ENCODE peak calls at places on chromosome 17, in nine cellular contexts. One of them, this sample, is unnamed.

GRCh38 chr17:48445248-48445620 is 15.2 kb upstream of the SKAP1 start:
- DNase-seq in CD4-positive, alpha-beta T cell: no peak
- DNase-seq in pancreas: no peak
- DNase-seq in AG10803: no peak
- DNase-seq in cardiac fibroblast: no peak
- DNase-seq in sigmoid colon: no peak
- DNase-seq in heart left ventricle: no peak
- DNase-seq in OCI-LY7: no peak
- DNase-seq in choroid plexus epithelial cell: no peak
- DNase-seq in this sample: no peak

GRCh38 chr17:1211287-1211686 is 31.5 kb upstream of the ABR start:
- DNase-seq in CD4-positive, alpha-beta T cell: no peak
- DNase-seq in pancreas: no peak
- DNase-seq in AG10803: no peak
- DNase-seq in cardiac fibroblast: no peak
- DNase-seq in sigmoid colon: no peak
- DNase-seq in heart left ventricle: no peak
- DNase-seq in OCI-LY7: no peak
- DNase-seq in choroid plexus epithelial cell: no peak
- DNase-seq in this sample: no peak

GRCh38 chr17:2085648-2085949 is 30.7 kb downstream of the HIC1 start:
- DNase-seq in CD4-positive, alpha-beta T cell: no peak
- DNase-seq in pancreas: no peak
- DNase-seq in AG10803: peak
- DNase-seq in cardiac fibroblast: peak
- DNase-seq in sigmoid colon: peak
- DNase-seq in heart left ventricle: no peak
- DNase-seq in OCI-LY7: no peak
- DNase-seq in choroid plexus epithelial cell: peak
- DNase-seq in this sample: no peak

GRCh38 chr17:44804301-44805061 is 25.6 kb downstream of the GJC1 start:
- DNase-seq in CD4-positive, alpha-beta T cell: no peak
- DNase-seq in pancreas: no peak
- DNase-seq in AG10803: no peak
- DNase-seq in cardiac fibroblast: peak
- DNase-seq in sigmoid colon: peak
- DNase-seq in heart left ventricle: no peak
- DNase-seq in OCI-LY7: no peak
- DNase-seq in choroid plexus epithelial cell: peak
- DNase-seq in this sample: no peak

GRCh38 chr17:14780116-14780515 is 479.2 kb downstream of the HS3ST3B1 start:
- DNase-seq in CD4-positive, alpha-beta T cell: no peak
- DNase-seq in pancreas: no peak
- DNase-seq in AG10803: no peak
- DNase-seq in cardiac fibroblast: no peak
- DNase-seq in sigmoid colon: no peak
- DNase-seq in heart left ventricle: no peak
- DNase-seq in OCI-LY7: no peak
- DNase-seq in choroid plexus epithelial cell: no peak
- DNase-seq in this sample: no peak

GRCh38 chr17:76304226-76305134 is 3.6 kb downstream of the QRICH2 start:
- DNase-seq in CD4-positive, alpha-beta T cell: no peak
- DNase-seq in pancreas: no peak
- DNase-seq in AG10803: no peak
- DNase-seq in cardiac fibroblast: no peak
- DNase-seq in sigmoid colon: peak
- DNase-seq in heart left ventricle: no peak
- DNase-seq in OCI-LY7: no peak
- DNase-seq in choroid plexus epithelial cell: no peak
- DNase-seq in this sample: no peak

GRCh38 chr17:51133365-51133764 is 12.7 kb upstream of the SPAG9 start:
- DNase-seq in CD4-positive, alpha-beta T cell: no peak
- DNase-seq in pancreas: no peak
- DNase-seq in AG10803: peak
- DNase-seq in cardiac fibroblast: no peak
- DNase-seq in sigmoid colon: no peak
- DNase-seq in heart left ventricle: no peak
- DNase-seq in OCI-LY7: no peak
- DNase-seq in choroid plexus epithelial cell: no peak
- DNase-seq in this sample: no peak

GRCh38 chr17:59558953-59559352 is 6.5 kb upstream of the DHX40 start:
- DNase-seq in CD4-positive, alpha-beta T cell: no peak
- DNase-seq in pancreas: no peak
- DNase-seq in AG10803: peak
- DNase-seq in cardiac fibroblast: peak
- DNase-seq in sigmoid colon: no peak
- DNase-seq in heart left ventricle: no peak
- DNase-seq in OCI-LY7: no peak
- DNase-seq in choroid plexus epithelial cell: peak
- DNase-seq in this sample: no peak

GRCh38 chr17:50783905-50784304 is 16.6 kb upstream of the ANKRD40CL start:
- DNase-seq in CD4-positive, alpha-beta T cell: no peak
- DNase-seq in pancreas: no peak
- DNase-seq in AG10803: no peak
- DNase-seq in cardiac fibroblast: no peak
- DNase-seq in sigmoid colon: no peak
- DNase-seq in heart left ventricle: no peak
- DNase-seq in OCI-LY7: no peak
- DNase-seq in choroid plexus epithelial cell: no peak
- DNase-seq in this sample: no peak

GRCh38 chr17:80730739-80731138 is 186.1 kb downstream of the RPTOR start:
- DNase-seq in CD4-positive, alpha-beta T cell: no peak
- DNase-seq in pancreas: no peak
- DNase-seq in AG10803: no peak
- DNase-seq in cardiac fibroblast: no peak
- DNase-seq in sigmoid colon: no peak
- DNase-seq in heart left ventricle: no peak
- DNase-seq in OCI-LY7: no peak
- DNase-seq in choroid plexus epithelial cell: no peak
- DNase-seq in this sample: no peak

GRCh38 chr17:71975331-71975801 is 145.5 kb upstream of the SOX9 start:
- DNase-seq in CD4-positive, alpha-beta T cell: no peak
- DNase-seq in pancreas: no peak
- DNase-seq in AG10803: peak
- DNase-seq in cardiac fibroblast: peak
- DNase-seq in sigmoid colon: peak
- DNase-seq in heart left ventricle: peak
- DNase-seq in OCI-LY7: no peak
- DNase-seq in choroid plexus epithelial cell: peak
- DNase-seq in this sample: no peak

GRCh38 chr17:57519199-57519598 is 225.9 kb downstream of the CCDC182 start:
- DNase-seq in CD4-positive, alpha-beta T cell: no peak
- DNase-seq in pancreas: no peak
- DNase-seq in AG10803: no peak
- DNase-seq in cardiac fibroblast: no peak
- DNase-seq in sigmoid colon: no peak
- DNase-seq in heart left ventricle: no peak
- DNase-seq in OCI-LY7: no peak
- DNase-seq in choroid plexus epithelial cell: no peak
- DNase-seq in this sample: no peak

GRCh38 chr17:10337976-10338375 is 34.8 kb downstream of the MYH13 start:
- DNase-seq in CD4-positive, alpha-beta T cell: no peak
- DNase-seq in pancreas: no peak
- DNase-seq in AG10803: peak
- DNase-seq in cardiac fibroblast: peak
- DNase-seq in sigmoid colon: no peak
- DNase-seq in heart left ventricle: no peak
- DNase-seq in OCI-LY7: no peak
- DNase-seq in choroid plexus epithelial cell: no peak
- DNase-seq in this sample: no peak

GRCh38 chr17:83156408-83156807 is 77.0 kb downstream of the METRNL start:
- DNase-seq in CD4-positive, alpha-beta T cell: no peak
- DNase-seq in pancreas: no peak
- DNase-seq in AG10803: no peak
- DNase-seq in cardiac fibroblast: no peak
- DNase-seq in sigmoid colon: peak
- DNase-seq in heart left ventricle: no peak
- DNase-seq in OCI-LY7: no peak
- DNase-seq in choroid plexus epithelial cell: no peak
- DNase-seq in this sample: no peak

GRCh38 chr17:82272495-82273326 is 789 bp downstream of the CSNK1D start:
- DNase-seq in CD4-positive, alpha-beta T cell: peak
- DNase-seq in pancreas: no peak
- DNase-seq in AG10803: no peak
- DNase-seq in cardiac fibroblast: no peak
- DNase-seq in sigmoid colon: no peak
- DNase-seq in heart left ventricle: peak
- DNase-seq in OCI-LY7: peak
- DNase-seq in choroid plexus epithelial cell: no peak
- DNase-seq in this sample: peak

GRCh38 chr17:47915667-47916242 is 19.7 kb downstream of the SP2 start:
- DNase-seq in CD4-positive, alpha-beta T cell: no peak
- DNase-seq in pancreas: no peak
- DNase-seq in AG10803: no peak
- DNase-seq in cardiac fibroblast: no peak
- DNase-seq in sigmoid colon: no peak
- DNase-seq in heart left ventricle: peak
- DNase-seq in OCI-LY7: no peak
- DNase-seq in choroid plexus epithelial cell: no peak
- DNase-seq in this sample: no peak

DNA sequence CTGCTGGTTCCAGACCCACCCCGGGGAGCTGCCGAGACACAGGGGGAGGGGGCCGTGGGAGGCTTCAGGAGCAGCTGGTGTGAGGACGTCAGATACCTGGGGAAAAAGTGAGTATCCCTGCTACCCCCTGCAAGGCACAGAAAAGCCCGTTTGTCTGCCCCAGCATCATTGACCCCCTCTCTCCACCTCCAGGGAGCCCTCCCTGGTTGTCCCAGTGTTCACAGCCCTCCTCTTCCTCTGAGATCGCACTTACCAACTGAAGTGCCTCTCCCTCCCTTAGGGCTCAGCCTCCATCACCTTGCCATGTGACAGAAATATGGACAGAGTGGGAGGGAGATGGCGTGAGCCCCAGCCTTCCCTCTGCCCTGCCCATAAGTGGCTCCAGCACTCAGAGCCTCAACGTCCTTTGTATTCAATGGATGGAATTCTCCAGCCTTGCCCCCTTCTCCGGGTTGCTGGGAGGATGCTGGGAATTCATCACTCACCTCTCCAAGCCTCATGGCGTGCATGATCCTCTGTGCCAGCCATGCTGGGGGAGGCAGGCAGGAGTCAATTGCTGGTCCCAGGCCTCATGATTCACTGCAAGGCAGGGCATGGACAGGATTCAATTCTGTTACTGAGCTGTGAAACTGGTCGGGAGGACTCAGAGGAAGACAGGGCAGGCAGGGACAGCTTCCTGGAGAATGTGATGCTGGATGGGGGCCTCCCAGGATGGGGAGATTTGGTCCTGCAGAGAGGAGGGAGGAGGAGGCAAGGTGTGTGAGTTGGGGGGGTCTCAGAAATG is 14.6 kb downstream of the SPNS3 start:
- DNase-seq in CD4-positive, alpha-beta T cell: no peak
- DNase-seq in pancreas: no peak
- DNase-seq in AG10803: peak
- DNase-seq in cardiac fibroblast: no peak
- DNase-seq in sigmoid colon: no peak
- DNase-seq in heart left ventricle: no peak
- DNase-seq in OCI-LY7: no peak
- DNase-seq in choroid plexus epithelial cell: no peak
- DNase-seq in this sample: no peak
- TF ChIP-seq CTCF in CD4-positive, alpha-beta T cell: no peak
- TF ChIP-seq CTCF in pancreas: no peak
- TF ChIP-seq CTCF in AG10803: no peak
- TF ChIP-seq CTCF in cardiac fibroblast: no peak
- TF ChIP-seq CTCF in sigmoid colon: no peak
- TF ChIP-seq CTCF in heart left ventricle: no peak
- TF ChIP-seq CTCF in OCI-LY7: no peak
- TF ChIP-seq CTCF in choroid plexus epithelial cell: no peak
- TF ChIP-seq CTCF in this sample: no peak

DNA sequence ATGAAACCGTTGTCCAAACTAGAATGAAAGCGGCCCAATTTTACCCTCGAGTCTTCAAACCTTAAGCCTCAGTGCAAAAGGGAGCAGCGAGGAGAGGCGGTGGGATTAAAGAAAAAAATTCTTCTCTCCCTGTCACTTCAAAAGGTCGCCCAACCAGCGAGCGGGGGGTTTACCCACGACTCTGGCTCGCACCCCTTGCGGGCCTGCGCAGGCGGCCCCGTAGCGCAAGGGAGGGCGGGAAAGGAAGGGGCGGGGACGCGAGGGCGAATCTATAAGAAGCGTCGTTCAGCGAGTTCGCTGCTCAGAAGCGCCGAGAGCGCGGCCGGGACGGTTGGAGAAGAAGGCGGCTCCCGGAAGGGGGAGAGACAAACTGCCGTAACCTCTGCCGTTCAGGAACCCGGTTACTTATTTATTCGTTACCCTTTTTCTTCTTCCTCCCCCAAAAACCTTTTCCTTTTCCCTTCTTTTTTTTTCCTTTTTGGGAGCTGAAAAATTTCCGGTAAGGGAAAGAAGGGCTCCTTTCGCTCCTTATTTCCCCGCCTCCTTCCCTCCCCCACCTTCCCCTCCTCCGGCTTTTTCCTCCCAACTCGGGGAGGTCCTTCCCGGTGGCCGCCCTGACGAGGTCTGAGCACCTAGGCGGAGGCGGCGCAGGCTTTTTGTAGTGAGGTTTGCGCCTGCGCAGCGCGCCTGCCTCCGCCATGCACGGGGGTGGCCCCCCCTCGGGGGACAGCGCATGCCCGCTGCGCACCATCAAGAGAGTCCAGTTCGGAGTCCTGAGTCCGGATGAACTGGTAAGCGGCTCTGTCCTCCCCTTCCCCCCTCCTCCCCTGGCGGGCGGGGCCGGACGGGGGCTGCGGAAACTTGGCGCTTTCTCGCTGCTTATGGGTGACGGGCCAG is at the start of gene POLR2A:
- DNase-seq in CD4-positive, alpha-beta T cell: peak
- DNase-seq in pancreas: peak
- DNase-seq in AG10803: peak
- DNase-seq in cardiac fibroblast: peak
- DNase-seq in sigmoid colon: peak
- DNase-seq in heart left ventricle: peak
- DNase-seq in OCI-LY7: peak
- DNase-seq in choroid plexus epithelial cell: peak
- DNase-seq in this sample: peak
- TF ChIP-seq CTCF in CD4-positive, alpha-beta T cell: no peak
- TF ChIP-seq CTCF in pancreas: no peak
- TF ChIP-seq CTCF in AG10803: no peak
- TF ChIP-seq CTCF in cardiac fibroblast: peak
- TF ChIP-seq CTCF in sigmoid colon: no peak
- TF ChIP-seq CTCF in heart left ventricle: peak
- TF ChIP-seq CTCF in OCI-LY7: no peak
- TF ChIP-seq CTCF in choroid plexus epithelial cell: peak
- TF ChIP-seq CTCF in this sample: peak

GRCh38 chr17:69723741-69724140 is 309.2 kb downstream of the MAP2K6 start:
- DNase-seq in CD4-positive, alpha-beta T cell: no peak
- DNase-seq in pancreas: no peak
- DNase-seq in AG10803: no peak
- DNase-seq in cardiac fibroblast: no peak
- DNase-seq in sigmoid colon: no peak
- DNase-seq in heart left ventricle: no peak
- DNase-seq in OCI-LY7: no peak
- DNase-seq in choroid plexus epithelial cell: peak
- DNase-seq in this sample: no peak
- TF ChIP-seq CTCF in CD4-positive, alpha-beta T cell: no peak
- TF ChIP-seq CTCF in pancreas: no peak
- TF ChIP-seq CTCF in AG10803: no peak
- TF ChIP-seq CTCF in cardiac fibroblast: peak
- TF ChIP-seq CTCF in sigmoid colon: no peak
- TF ChIP-seq CTCF in heart left ventricle: no peak
- TF ChIP-seq CTCF in OCI-LY7: peak
- TF ChIP-seq CTCF in choroid plexus epithelial cell: peak
- TF ChIP-seq CTCF in this sample: no peak

GRCh38 chr17:38868968-38869646 is 751 bp upstream of the LASP1 start:
- DNase-seq in CD4-positive, alpha-beta T cell: peak
- DNase-seq in pancreas: peak
- DNase-seq in AG10803: peak
- DNase-seq in cardiac fibroblast: peak
- DNase-seq in sigmoid colon: peak
- DNase-seq in heart left ventricle: peak
- DNase-seq in OCI-LY7: peak
- DNase-seq in choroid plexus epithelial cell: peak
- DNase-seq in this sample: peak
- TF ChIP-seq CTCF in CD4-positive, alpha-beta T cell: no peak
- TF ChIP-seq CTCF in pancreas: no peak
- TF ChIP-seq CTCF in AG10803: peak
- TF ChIP-seq CTCF in cardiac fibroblast: peak
- TF ChIP-seq CTCF in sigmoid colon: no peak
- TF ChIP-seq CTCF in heart left ventricle: no peak
- TF ChIP-seq CTCF in OCI-LY7: peak
- TF ChIP-seq CTCF in choroid plexus epithelial cell: peak
- TF ChIP-seq CTCF in this sample: peak